ENCODE peak calls at places on chromosome 20, in five cellular contexts. F is CD4-positive, CD25-positive, alpha-beta regulatory T cell; A is right lobe of liver; J is psoas muscle; X is ovary. D is an unnamed sample.

GRCh38 chr20:6590891-6591679 is 176.4 kb upstream of the BMP2 start:
- DNase-seq in J (no peak), F (no peak), A (no peak), X (no peak), D (no peak)

GRCh38 chr20:32336918-32337347 is 21.2 kb upstream of the ASXL1 start:
- DNase-seq in A (no peak), J (no peak), F (no peak), X (no peak), D (no peak)

GRCh38 chr20:50810842-50811241 is 16.0 kb downstream of the BCAS4 start:
- DNase-seq in A (no peak), X (no peak), J (no peak), F (no peak), D (no peak)

GRCh38 chr20:16147221-16147620 is 426.0 kb downstream of the KIF16B start:
- DNase-seq in F (no peak), A (no peak), X (no peak), J (no peak), D (no peak)

GRCh38 chr20:5781798-5782750 is 31.9 kb downstream of the SHLD1 start:
- DNase-seq in A (no peak), F (no peak), X (no peak), J (no peak), D (no peak)

GRCh38 chr20:40711078-40711477 is 22.0 kb upstream of the MAFB start:
- DNase-seq in X (no peak), F (no peak), A (no peak), J (no peak), D (no peak)

GRCh38 chr20:11502051-11502450 is 415.6 kb upstream of the BTBD3 start:
- DNase-seq in F (no peak), J (no peak), A (no peak), X (no peak), D (no peak)

GRCh38 chr20:58024241-58024721 is 204.2 kb downstream of the ANKRD60 start:
- DNase-seq in J (no peak), X (no peak), A (no peak), F (no peak), D (peak; percentile 81)

GRCh38 chr20:4375881-4376280 is 345.8 kb upstream of the PRND start:
- DNase-seq in J (no peak), X (no peak), F (no peak), A (no peak), D (no peak)

GRCh38 chr20:16601019-16601418 is 27.8 kb upstream of the KIF16B start:
- DNase-seq in A (no peak), F (no peak), X (no peak), J (no peak), D (no peak)

GRCh38 chr20:45311589-45312211 is 3.6 kb upstream of the MATN4 start:
- DNase-seq in A (peak; percentile 66), J (peak; percentile 81), X (peak; percentile 32), F (peak; percentile 25), D (no peak)

GRCh38 chr20:25058051-25058796 is at the start of gene ACSS1:
- DNase-seq in F (peak; percentile 66), A (peak; percentile 69), X (peak; percentile 63), J (peak; percentile 84), D (no peak)

GRCh38 chr20:57240850-57241429 is 25.5 kb downstream of the BMP7 start:
- DNase-seq in J (no peak), X (no peak), A (no peak), F (no peak), D (no peak)

GRCh38 chr20:62305149-62305764 is 2.5 kb downstream of the ADRM1 start:
- DNase-seq in X (no peak), J (no peak), A (peak; percentile 87), F (no peak), D (no peak)

GRCh38 chr20:22257912-22258311 is 326.5 kb downstream of the FOXA2 start:
- DNase-seq in F (no peak), X (no peak), J (no peak), A (no peak), D (no peak)

GRCh38 chr20:5001174-5002076 is at the start of gene SLC23A2:
- DNase-seq in J (peak; percentile 56), X (peak; percentile 61), A (peak; percentile 67), F (peak; percentile 61), D (no peak)

GRCh38 chr20:35274172-35275092 is 3.5 kb downstream of the MMP24OS start:
- DNase-seq in J (no peak), X (no peak), A (no peak), F (no peak), D (no peak)

GRCh38 chr20:37223053-37223452 is 38.6 kb downstream of the GHRH start:
- DNase-seq in F (no peak), X (no peak), A (no peak), J (no peak), D (no peak)

GRCh38 chr20:61725966-61726365 is 339.7 kb downstream of the TAF4 start:
- DNase-seq in A (no peak), F (no peak), X (no peak), J (peak; percentile 39), D (no peak)

GRCh38 chr20:38435555-38435939 is 419 bp upstream of the SNHG17 start:
- DNase-seq in A (no peak), F (no peak), J (no peak), X (no peak), D (no peak)

GRCh38 chr20:32632461-32633354 is 41.0 kb downstream of the C20orf203 start:
- DNase-seq in J (no peak), X (no peak), F (no peak), A (no peak), D (no peak)

GRCh38 chr20:152131-152530 is 5.1 kb upstream of the DEFB127 start:
- DNase-seq in A (no peak), F (no peak), J (no peak), X (no peak), D (no peak)

GRCh38 chr20:19819149-19819548 is 61.1 kb downstream of the RIN2 start:
- DNase-seq in A (no peak), X (no peak), J (no peak), F (no peak), D (peak; percentile 1)
- H3K4me1 ChIP-seq in A (no peaks in the 10 kb centered on the region), X (peaks cover 5% of the 10 kb centered on the region), J (peaks cover 31% of the 10 kb centered on the region), F (no peaks in the 10 kb centered on the region), D (peaks cover 29% of the 10 kb centered on the region)

GRCh38 chr20:1809121-1809520 is 86.1 kb upstream of the SIRPA start:
- DNase-seq in A (no peak), J (no peak), F (no peak), X (no peak), D (no peak)

GRCh38 chr20:1808101-1808500 is 87.1 kb upstream of the SIRPA start:
- DNase-seq in A (no peak), X (no peak), F (no peak), J (no peak), D (peak; percentile 44)

GRCh38 chr20:1810926-1811620 is 84.1 kb upstream of the SIRPA start:
- DNase-seq in X (no peak), J (no peak), A (peak; percentile 61), F (no peak), D (peak; percentile 88)

GRCh38 chr20:1810572-1810925 is 84.7 kb upstream of the SIRPA start:
- DNase-seq in X (no peak), A (peak; percentile 37), F (no peak), J (no peak), D (peak; percentile 61)

DNA sequence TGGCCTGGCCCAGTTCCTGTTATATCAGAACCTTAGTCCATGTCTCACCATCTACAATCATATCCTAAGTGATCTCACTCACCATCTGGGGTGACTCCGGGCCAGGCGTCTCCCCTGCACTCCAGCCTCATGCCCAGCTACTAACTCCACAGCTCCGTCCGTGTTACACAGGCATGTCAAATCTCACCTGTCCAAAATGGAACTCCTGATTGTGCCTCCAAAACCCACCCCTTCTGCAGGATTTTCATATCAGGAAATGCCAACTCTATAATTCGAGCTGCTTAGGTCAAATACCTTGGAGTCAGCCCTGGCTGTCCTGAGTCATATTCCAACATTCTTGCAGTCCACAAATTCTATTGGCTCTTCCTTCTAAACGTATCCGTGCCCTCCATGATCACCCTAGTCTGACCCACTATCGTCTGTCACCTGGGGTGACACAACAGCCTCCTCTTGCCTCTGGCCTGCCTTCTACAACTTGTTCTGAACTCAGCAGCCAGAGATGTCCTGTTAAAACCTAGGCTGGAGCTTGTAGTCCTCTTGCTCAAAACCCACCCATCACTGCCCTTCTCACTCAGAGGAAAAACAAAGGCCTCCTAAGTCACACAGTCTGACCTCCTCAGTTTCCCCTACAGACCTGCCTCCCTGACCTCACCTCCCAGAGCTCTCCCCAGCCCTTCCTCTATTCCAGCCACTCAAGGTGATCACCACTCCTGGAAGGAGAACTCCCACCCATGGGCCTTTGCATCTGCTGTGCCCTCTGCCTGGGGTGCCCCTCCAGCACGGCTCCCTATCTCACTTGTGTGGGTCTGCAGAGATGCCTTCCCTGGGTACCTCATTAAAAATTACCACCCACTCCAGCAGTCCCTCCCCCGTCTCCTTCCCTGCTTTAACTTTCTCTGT is 85.3 kb upstream of the SIRPA start:
- DNase-seq in A (peak; percentile 42), J (no peak), F (no peak), X (no peak), D (peak; percentile 95)
- H3K4me1 ChIP-seq in A (peaks cover 12% of the 10 kb centered on the region), J (peaks cover 22% of the 10 kb centered on the region), F (no peaks in the 10 kb centered on the region), X (no peaks in the 10 kb centered on the region), D (peaks cover 47% of the 10 kb centered on the region)

GRCh38 chr20:17964073-17964472 is 4.5 kb downstream of the SNX5 start:
- DNase-seq in F (no peak), J (no peak), A (no peak), X (no peak), D (no peak)

GRCh38 chr20:17963114-17963897 is 5.3 kb downstream of the SNX5 start:
- DNase-seq in F (no peak), J (no peak), A (no peak), X (no peak), D (no peak)

GRCh38 chr20:17959257-17959627 is 9.4 kb downstream of the SNX5 start:
- DNase-seq in J (no peak), X (no peak), F (no peak), A (no peak), D (no peak)

GRCh38 chr20:17960927-17961599 is 7.5 kb downstream of the SNX5 start:
- DNase-seq in A (peak; percentile 67), F (no peak), X (peak; percentile 70), J (no peak), D (no peak)

DNA sequence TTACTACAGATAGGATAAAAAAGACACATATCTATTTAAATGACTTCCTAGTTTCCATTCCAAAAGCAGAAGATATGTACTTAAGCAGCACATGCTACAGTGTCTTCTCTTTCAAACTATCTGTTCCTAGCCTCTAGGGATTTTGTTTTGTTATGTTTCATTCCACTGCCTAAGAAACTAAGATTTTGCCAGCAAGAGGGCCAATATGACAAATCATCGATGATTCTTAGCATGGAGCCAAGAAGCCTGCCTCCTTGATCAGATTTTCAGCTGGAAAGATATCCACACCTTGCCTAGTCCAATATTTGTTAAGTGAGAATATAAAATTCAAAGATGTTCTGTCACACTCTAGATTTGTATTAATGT is 7.0 kb downstream of the SNX5 start:
- DNase-seq in X (no peak), A (no peak), J (no peak), F (no peak), D (no peak)
- H3K4me1 ChIP-seq in X (peaks cover 42% of the 10 kb centered on the region), A (peaks cover 55% of the 10 kb centered on the region), J (peaks cover 74% of the 10 kb centered on the region), F (peaks cover 87% of the 10 kb centered on the region), D (peaks cover 92% of the 10 kb centered on the region)

GRCh38 chr20:13298692-13299373 is 77.8 kb downstream of the ISM1 start:
- DNase-seq in A (no peak), F (no peak), J (no peak), X (no peak), D (no peak)

GRCh38 chr20:13297105-13297899 is 76.2 kb downstream of the ISM1 start:
- DNase-seq in J (no peak), X (no peak), A (no peak), F (no peak), D (no peak)

GRCh38 chr20:13296070-13296469 is 75.0 kb downstream of the ISM1 start:
- DNase-seq in J (no peak), X (no peak), A (no peak), F (no peak), D (no peak)

GRCh38 chr20:13301596-13301995 is 80.5 kb downstream of the ISM1 start:
- DNase-seq in X (no peak), J (no peak), A (no peak), F (no peak), D (no peak)

GRCh38 chr20:13299401-13299800 is 78.3 kb downstream of the ISM1 start:
- DNase-seq in F (no peak), A (no peak), X (no peak), J (no peak), D (no peak)
- H3K4me1 ChIP-seq in F (no peaks in the 10 kb centered on the region), A (peaks cover 6% of the 10 kb centered on the region), X (no peaks in the 10 kb centered on the region), J (no peaks in the 10 kb centered on the region), D (no peaks in the 10 kb centered on the region)

D was measured in vagina.